ENCODE peak calls at places on chromosomes 11 and 22, in five cellular contexts. T is cardiac muscle cell, E is IMR-90, S is PC-9, R is MM.1S. F is an unnamed sample.

GRCh38 chr11:26841818-26842457 is 120.1 kb upstream of the SLC5A12 start:
- DNase-seq in E (peak; percentile 60), S (no peak), T (peak; percentile 69), R (no peak), F (peak; percentile 57)

GRCh38 chr11:73218106-73218829 is at the start of gene P2RY2:
- DNase-seq in R (peak; percentile 71), S (peak; percentile 73), E (no peak), T (peak; percentile 31), F (peak; percentile 42)

GRCh38 chr11:16981651-16982194 is 32.5 kb downstream of the PLEKHA7 start:
- DNase-seq in R (no peak), S (peak; percentile 93), E (peak; percentile 14), T (peak; percentile 86), F (no peak)

GRCh38 chr11:32043737-32044515 is 46.9 kb upstream of the RCN1 start:
- DNase-seq in E (no peak), T (peak; percentile 29), R (no peak), S (no peak), F (no peak)

GRCh38 chr22:46735747-46736608 is 2.1 kb downstream of the CERK start:
- DNase-seq in R (no peak), S (no peak), T (no peak), E (no peak), F (no peak)

GRCh38 chr11:19419021-19419750 is 178.4 kb upstream of the E2F8 start:
- DNase-seq in E (peak; percentile 89), S (peak; percentile 99), R (no peak), T (peak; percentile 74), F (peak; percentile 51)

GRCh38 chr11:118406599-118407166 is 5.3 kb downstream of the ATP5MG start:
- DNase-seq in T (peak; percentile 26), S (no peak), R (no peak), E (peak; percentile 39), F (peak; percentile 18)

GRCh38 chr11:12008790-12009616 is 577 bp upstream of the DKK3 start:
- DNase-seq in E (peak; percentile 46), S (no peak), R (no peak), T (peak; percentile 71), F (peak; percentile 80)

GRCh38 chr11:72589802-72590761 is 84.1 kb downstream of the PDE2A start:
- DNase-seq in E (no peak), S (no peak), R (peak; percentile 31), T (peak; percentile 27), F (no peak)

DNA sequence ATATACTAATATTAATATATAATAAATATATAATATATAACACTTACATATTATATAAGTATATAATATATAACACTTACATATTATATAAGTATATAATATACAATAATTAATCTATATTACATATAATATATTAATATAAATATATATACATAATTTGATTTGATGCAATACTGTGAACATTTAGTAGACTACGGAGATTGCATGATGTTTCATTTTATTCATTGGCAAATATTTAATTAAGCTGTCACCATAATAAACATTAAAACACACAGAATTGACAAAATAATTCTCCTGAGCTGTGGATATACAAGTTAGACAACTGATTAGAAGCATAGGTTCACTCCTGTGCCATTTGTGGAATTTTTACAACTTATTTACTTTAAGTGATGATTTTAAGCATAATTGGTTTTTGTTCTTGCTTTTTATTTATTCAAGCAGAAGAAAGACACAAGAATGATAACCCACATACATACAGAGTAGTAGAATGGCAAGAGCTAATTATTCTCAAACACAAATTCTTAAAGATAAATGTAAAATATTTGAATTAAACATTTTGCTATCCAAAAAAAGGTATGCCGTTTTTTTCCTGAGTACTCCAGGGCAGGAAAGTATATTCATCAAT is 65.8 kb upstream of the TOP3B start:
- DNase-seq in R (no peak), T (no peak), S (no peak), E (no peak), F (no peak)
- H3K27me3 ChIP-seq in R (no peaks in the 10 kb centered on the region), T (peaks cover 57% of the 10 kb centered on the region), S (peaks cover 20% of the 10 kb centered on the region), E (peaks cover 21% of the 10 kb centered on the region), F (no peaks in the 10 kb centered on the region)

DNA sequence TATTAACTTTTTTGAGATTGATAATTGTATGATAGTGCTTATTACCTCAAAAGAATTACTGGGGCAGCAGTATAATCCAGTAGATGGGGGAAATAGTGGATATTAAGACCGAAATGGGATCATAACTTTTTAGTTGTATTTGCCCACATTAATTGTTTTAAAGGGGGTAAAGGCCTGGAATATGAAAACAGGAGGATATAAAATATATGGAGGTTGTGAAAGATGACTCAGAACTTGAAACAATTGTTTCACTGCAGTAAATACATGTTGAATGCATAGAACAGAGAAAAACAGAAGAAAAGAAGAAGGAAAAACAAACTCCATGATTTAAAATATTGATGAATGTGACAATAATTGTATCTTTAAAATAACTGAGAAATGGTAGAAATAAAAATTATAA is 94.1 kb upstream of the VPREB1 start:
- DNase-seq in R (no peak), S (no peak), T (no peak), E (no peak), F (no peak)
- H3K27me3 ChIP-seq in R (no peaks in the 10 kb centered on the region), S (peaks cover 57% of the 10 kb centered on the region), T (peaks cover 94% of the 10 kb centered on the region), E (peaks cover 23% of the 10 kb centered on the region), F (no peaks in the 10 kb centered on the region)

GRCh38 chr11:114015117-114015516 is 40.2 kb downstream of the HTR3A start:
- DNase-seq in R (no peak), E (no peak), T (no peak), S (peak; percentile 30), F (no peak)

GRCh38 chr11:114017723-114018122 is 41.8 kb upstream of the ZBTB16 start:
- DNase-seq in T (peak; percentile 21), E (no peak), S (peak; percentile 31), R (no peak), F (peak; percentile 72)

GRCh38 chr11:114019574-114019973 is 39.9 kb upstream of the ZBTB16 start:
- DNase-seq in E (no peak), S (peak; percentile 2), R (no peak), T (no peak), F (no peak)

GRCh38 chr11:114019046-114019445 is 40.5 kb upstream of the ZBTB16 start:
- DNase-seq in T (no peak), E (no peak), R (no peak), S (no peak), F (no peak)
- H3K27me3 ChIP-seq in T (peaks cover 6% of the 10 kb centered on the region), E (no peaks in the 10 kb centered on the region), R (no peaks in the 10 kb centered on the region), S (peaks cover 48% of the 10 kb centered on the region), F (no peaks in the 10 kb centered on the region)

DNA sequence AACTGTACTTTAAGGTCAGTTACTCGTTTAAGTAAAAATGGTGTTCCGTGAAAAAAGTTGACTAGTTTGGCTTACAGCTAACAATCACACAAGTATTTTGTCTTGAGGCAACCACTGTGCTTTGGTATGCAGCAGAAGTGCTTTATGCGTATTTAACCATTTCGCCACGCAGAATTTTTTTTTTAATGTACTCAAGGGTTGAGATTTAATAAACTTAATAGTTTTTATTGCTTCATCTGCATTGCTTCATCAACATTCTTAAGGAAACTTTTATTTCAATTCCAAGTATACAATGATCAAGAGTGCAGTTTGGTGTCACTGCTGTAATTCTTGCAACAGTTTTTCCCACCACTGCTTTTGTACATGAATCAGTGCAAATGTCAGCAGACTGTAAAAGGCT is 66.4 kb downstream of the ZNRF3 start:
- DNase-seq in T (peak; percentile 55), S (peak; percentile 46), E (peak; percentile 67), R (no peak), F (no peak)
- H3K27me3 ChIP-seq in T (no peaks in the 10 kb centered on the region), S (no peaks in the 10 kb centered on the region), E (no peaks in the 10 kb centered on the region), R (no peaks in the 10 kb centered on the region), F (no peaks in the 10 kb centered on the region)

GRCh38 chr11:119529063-119529845 is 106.3 kb upstream of the THY1 start:
- DNase-seq in T (no peak), S (peak; percentile 28), R (no peak), E (no peak), F (no peak)
- H3K27me3 ChIP-seq in T (peaks cover 11% of the 10 kb centered on the region), S (peaks cover 66% of the 10 kb centered on the region), R (peaks cover 64% of the 10 kb centered on the region), E (peaks cover 79% of the 10 kb centered on the region), F (no peaks in the 10 kb centered on the region)

GRCh38 chr11:59630493-59630892 is 14.9 kb upstream of the OSBP start:
- DNase-seq in R (no peak), E (no peak), S (no peak), T (no peak), F (no peak)
- H3K27me3 ChIP-seq in R (no peaks in the 10 kb centered on the region), E (no peaks in the 10 kb centered on the region), S (no peaks in the 10 kb centered on the region), T (no peaks in the 10 kb centered on the region), F (no peaks in the 10 kb centered on the region)

GRCh38 chr22:20142711-20143621 is 7.9 kb downstream of the CCDC188 start:
- DNase-seq in S (no peak), R (no peak), E (no peak), T (no peak), F (no peak)
- H3K27me3 ChIP-seq in S (no peaks in the 10 kb centered on the region), R (no peaks in the 10 kb centered on the region), E (no peaks in the 10 kb centered on the region), T (no peaks in the 10 kb centered on the region), F (no peaks in the 10 kb centered on the region)

DNA sequence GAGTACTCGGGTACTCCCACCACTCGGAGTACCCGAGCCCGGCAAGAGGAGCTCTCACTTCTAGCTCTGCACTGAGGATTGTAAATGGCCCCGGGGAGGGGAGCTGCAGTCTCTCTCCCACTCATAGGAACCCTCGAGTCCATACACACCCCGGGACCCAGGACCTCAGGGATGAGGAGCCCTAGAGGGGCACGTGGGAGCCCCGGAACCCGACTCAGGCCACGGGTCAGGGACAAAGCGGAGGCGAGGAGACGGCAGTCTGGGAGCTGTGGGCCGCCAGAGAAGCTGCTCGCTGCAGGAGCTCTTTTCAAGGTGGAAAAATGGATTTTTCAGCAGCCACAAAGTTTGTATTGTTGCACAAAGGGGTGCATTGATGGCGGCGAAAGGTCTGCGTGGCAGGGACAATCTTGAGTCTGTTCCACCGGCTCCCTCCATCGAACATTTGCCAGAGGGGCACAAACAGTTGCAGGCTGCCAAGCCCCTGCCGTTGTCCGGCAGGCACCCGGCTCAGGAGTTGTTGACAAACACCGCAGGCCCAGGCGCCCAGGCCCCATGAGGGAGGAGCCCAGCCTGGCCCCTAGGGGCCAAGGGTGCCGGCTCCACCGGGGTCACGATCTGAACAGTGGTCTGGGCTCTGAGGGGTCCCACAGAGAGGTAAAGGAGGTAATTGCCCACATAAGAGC is 5.7 kb upstream of the FLI1 start:
- DNase-seq in R (no peak), T (no peak), E (no peak), S (no peak), F (no peak)
- H3K27me3 ChIP-seq in R (peaks cover 8% of the 10 kb centered on the region), T (peaks cover 100% of the 10 kb centered on the region), E (peaks cover 82% of the 10 kb centered on the region), S (peaks cover 65% of the 10 kb centered on the region), F (peaks cover 4% of the 10 kb centered on the region)